ENCODE peak calls at places on chromosomes 16 and 17, in nine cellular contexts. One of them, this sample, is unnamed.

GRCh38 chr16:76768316-76768715 is 422.7 kb upstream of the MON1B start:
- DNase-seq in transverse colon: no peak
- DNase-seq in mucosa of descending colon: no peak
- DNase-seq in sigmoid colon: no peak
- DNase-seq in ascending aorta: no peak
- DNase-seq in adrenal gland: no peak
- DNase-seq in breast epithelium: no peak
- DNase-seq in fibroblast of the aortic adventitia: no peak
- DNase-seq in GM12864: no peak
- DNase-seq in this sample: no peak

GRCh38 chr16:23835390-23836077 is at the start of gene PRKCB:
- DNase-seq in adrenal gland: peak
- DNase-seq in fibroblast of the aortic adventitia: peak
- DNase-seq in ascending aorta: peak
- DNase-seq in mucosa of descending colon: peak
- DNase-seq in breast epithelium: peak
- DNase-seq in transverse colon: peak
- DNase-seq in GM12864: no peak
- DNase-seq in sigmoid colon: peak
- DNase-seq in this sample: no peak

GRCh38 chr16:4894276-4895150 is 42.4 kb downstream of the PPL start:
- DNase-seq in GM12864: no peak
- DNase-seq in breast epithelium: no peak
- DNase-seq in ascending aorta: no peak
- DNase-seq in sigmoid colon: no peak
- DNase-seq in adrenal gland: no peak
- DNase-seq in fibroblast of the aortic adventitia: no peak
- DNase-seq in transverse colon: no peak
- DNase-seq in mucosa of descending colon: no peak
- DNase-seq in this sample: no peak

GRCh38 chr17:82449136-82449882 is 1.2 kb downstream of the CYBC1 start:
- DNase-seq in ascending aorta: peak
- DNase-seq in breast epithelium: no peak
- DNase-seq in adrenal gland: no peak
- DNase-seq in mucosa of descending colon: peak
- DNase-seq in transverse colon: peak
- DNase-seq in sigmoid colon: no peak
- DNase-seq in GM12864: peak
- DNase-seq in fibroblast of the aortic adventitia: no peak
- DNase-seq in this sample: no peak

GRCh38 chr17:47945529-47946508 is 4.4 kb downstream of the PNPO start:
- DNase-seq in breast epithelium: no peak
- DNase-seq in transverse colon: no peak
- DNase-seq in sigmoid colon: no peak
- DNase-seq in mucosa of descending colon: no peak
- DNase-seq in GM12864: no peak
- DNase-seq in adrenal gland: peak
- DNase-seq in ascending aorta: no peak
- DNase-seq in fibroblast of the aortic adventitia: no peak
- DNase-seq in this sample: no peak

GRCh38 chr17:6580628-6581027 is 24.3 kb upstream of the PITPNM3 start:
- DNase-seq in ascending aorta: no peak
- DNase-seq in mucosa of descending colon: no peak
- DNase-seq in breast epithelium: no peak
- DNase-seq in transverse colon: no peak
- DNase-seq in GM12864: no peak
- DNase-seq in fibroblast of the aortic adventitia: no peak
- DNase-seq in sigmoid colon: no peak
- DNase-seq in adrenal gland: no peak
- DNase-seq in this sample: no peak

GRCh38 chr17:19003966-19004600 is 481 bp downstream of the FAM83G start:
- DNase-seq in fibroblast of the aortic adventitia: peak
- DNase-seq in transverse colon: peak
- DNase-seq in mucosa of descending colon: peak
- DNase-seq in GM12864: no peak
- DNase-seq in ascending aorta: no peak
- DNase-seq in breast epithelium: no peak
- DNase-seq in sigmoid colon: no peak
- DNase-seq in adrenal gland: peak
- DNase-seq in this sample: no peak

GRCh38 chr16:86806838-86807351 is 228.5 kb downstream of the FOXL1 start:
- DNase-seq in GM12864: no peak
- DNase-seq in adrenal gland: no peak
- DNase-seq in ascending aorta: no peak
- DNase-seq in fibroblast of the aortic adventitia: no peak
- DNase-seq in breast epithelium: no peak
- DNase-seq in sigmoid colon: peak
- DNase-seq in transverse colon: no peak
- DNase-seq in mucosa of descending colon: no peak
- DNase-seq in this sample: no peak

GRCh38 chr16:31221357-31222160 is 4.6 kb upstream of the PYDC1 start:
- DNase-seq in fibroblast of the aortic adventitia: no peak
- DNase-seq in mucosa of descending colon: no peak
- DNase-seq in adrenal gland: no peak
- DNase-seq in sigmoid colon: no peak
- DNase-seq in breast epithelium: no peak
- DNase-seq in transverse colon: no peak
- DNase-seq in ascending aorta: no peak
- DNase-seq in GM12864: no peak
- DNase-seq in this sample: no peak

GRCh38 chr17:82047379-82047778 is 4.2 kb downstream of the RFNG start:
- DNase-seq in sigmoid colon: no peak
- DNase-seq in GM12864: no peak
- DNase-seq in breast epithelium: no peak
- DNase-seq in ascending aorta: no peak
- DNase-seq in transverse colon: no peak
- DNase-seq in fibroblast of the aortic adventitia: no peak
- DNase-seq in adrenal gland: no peak
- DNase-seq in mucosa of descending colon: no peak
- DNase-seq in this sample: no peak

GRCh38 chr17:75315541-75316243 is 26.5 kb upstream of the SLC25A19 start:
- DNase-seq in mucosa of descending colon: no peak
- DNase-seq in ascending aorta: no peak
- DNase-seq in breast epithelium: no peak
- DNase-seq in transverse colon: no peak
- DNase-seq in GM12864: no peak
- DNase-seq in fibroblast of the aortic adventitia: peak
- DNase-seq in adrenal gland: peak
- DNase-seq in sigmoid colon: no peak
- DNase-seq in this sample: no peak

GRCh38 chr16:80158766-80159165 is 382.0 kb upstream of the DYNLRB2 start:
- DNase-seq in sigmoid colon: no peak
- DNase-seq in breast epithelium: no peak
- DNase-seq in transverse colon: no peak
- DNase-seq in fibroblast of the aortic adventitia: peak
- DNase-seq in adrenal gland: no peak
- DNase-seq in ascending aorta: no peak
- DNase-seq in GM12864: no peak
- DNase-seq in mucosa of descending colon: no peak
- DNase-seq in this sample: no peak

GRCh38 chr17:51487947-51488346 is 227.6 kb downstream of the UTP18 start:
- DNase-seq in ascending aorta: no peak
- DNase-seq in sigmoid colon: no peak
- DNase-seq in fibroblast of the aortic adventitia: no peak
- DNase-seq in mucosa of descending colon: no peak
- DNase-seq in transverse colon: no peak
- DNase-seq in adrenal gland: no peak
- DNase-seq in GM12864: no peak
- DNase-seq in breast epithelium: no peak
- DNase-seq in this sample: no peak

GRCh38 chr17:55601874-55602364 is 90.7 kb upstream of the SMIM36 start:
- DNase-seq in mucosa of descending colon: no peak
- DNase-seq in ascending aorta: no peak
- DNase-seq in GM12864: no peak
- DNase-seq in transverse colon: no peak
- DNase-seq in adrenal gland: no peak
- DNase-seq in sigmoid colon: no peak
- DNase-seq in breast epithelium: no peak
- DNase-seq in fibroblast of the aortic adventitia: peak
- DNase-seq in this sample: no peak

GRCh38 chr17:30323262-30323894 is 10.5 kb downstream of the TMIGD1 start:
- DNase-seq in breast epithelium: no peak
- DNase-seq in transverse colon: peak
- DNase-seq in sigmoid colon: no peak
- DNase-seq in fibroblast of the aortic adventitia: no peak
- DNase-seq in ascending aorta: no peak
- DNase-seq in mucosa of descending colon: no peak
- DNase-seq in adrenal gland: no peak
- DNase-seq in GM12864: no peak
- DNase-seq in this sample: no peak

GRCh38 chr17:31580331-31581021 is 189.0 kb downstream of the RAB11FIP4 start:
- DNase-seq in adrenal gland: peak
- DNase-seq in breast epithelium: peak
- DNase-seq in mucosa of descending colon: peak
- DNase-seq in fibroblast of the aortic adventitia: peak
- DNase-seq in transverse colon: no peak
- DNase-seq in sigmoid colon: no peak
- DNase-seq in ascending aorta: peak
- DNase-seq in GM12864: no peak
- DNase-seq in this sample: no peak

GRCh38 chr17:17423656-17424055 is 53.1 kb upstream of the MED9 start:
- DNase-seq in adrenal gland: no peak
- DNase-seq in ascending aorta: no peak
- DNase-seq in transverse colon: no peak
- DNase-seq in fibroblast of the aortic adventitia: no peak
- DNase-seq in mucosa of descending colon: no peak
- DNase-seq in sigmoid colon: no peak
- DNase-seq in GM12864: no peak
- DNase-seq in breast epithelium: no peak
- DNase-seq in this sample: no peak

GRCh38 chr16:53053967-53054669 is 673 bp upstream of the CHD9 start:
- DNase-seq in transverse colon: peak
- DNase-seq in fibroblast of the aortic adventitia: peak
- DNase-seq in breast epithelium: peak
- DNase-seq in ascending aorta: no peak
- DNase-seq in sigmoid colon: peak
- DNase-seq in mucosa of descending colon: peak
- DNase-seq in adrenal gland: peak
- DNase-seq in GM12864: no peak
- DNase-seq in this sample: no peak

GRCh38 chr17:77929871-77930436 is 28.5 kb upstream of the TNRC6C start:
- DNase-seq in sigmoid colon: peak
- DNase-seq in transverse colon: no peak
- DNase-seq in ascending aorta: no peak
- DNase-seq in GM12864: no peak
- DNase-seq in breast epithelium: no peak
- DNase-seq in mucosa of descending colon: no peak
- DNase-seq in adrenal gland: no peak
- DNase-seq in fibroblast of the aortic adventitia: no peak
- DNase-seq in this sample: no peak

GRCh38 chr16:65684230-65684629 is 562.4 kb upstream of the CDH11 start:
- DNase-seq in transverse colon: no peak
- DNase-seq in mucosa of descending colon: no peak
- DNase-seq in GM12864: no peak
- DNase-seq in breast epithelium: no peak
- DNase-seq in ascending aorta: no peak
- DNase-seq in adrenal gland: no peak
- DNase-seq in sigmoid colon: no peak
- DNase-seq in fibroblast of the aortic adventitia: no peak
- DNase-seq in this sample: no peak
- TF ChIP-seq CTCF in transverse colon: no peak
- TF ChIP-seq CTCF in mucosa of descending colon: no peak
- TF ChIP-seq CTCF in GM12864: peak
- TF ChIP-seq CTCF in breast epithelium: no peak
- TF ChIP-seq CTCF in ascending aorta: no peak
- TF ChIP-seq CTCF in adrenal gland: no peak
- TF ChIP-seq CTCF in sigmoid colon: no peak
- TF ChIP-seq CTCF in fibroblast of the aortic adventitia: peak
- TF ChIP-seq CTCF in this sample: peak

GRCh38 chr16:28553776-28554633 is at the start of gene SGF29:
- DNase-seq in transverse colon: peak
- DNase-seq in mucosa of descending colon: peak
- DNase-seq in fibroblast of the aortic adventitia: peak
- DNase-seq in sigmoid colon: peak
- DNase-seq in adrenal gland: peak
- DNase-seq in GM12864: peak
- DNase-seq in breast epithelium: peak
- DNase-seq in ascending aorta: peak
- DNase-seq in this sample: peak
- TF ChIP-seq CTCF in transverse colon: peak
- TF ChIP-seq CTCF in mucosa of descending colon: peak
- TF ChIP-seq CTCF in fibroblast of the aortic adventitia: peak
- TF ChIP-seq CTCF in sigmoid colon: no peak
- TF ChIP-seq CTCF in adrenal gland: no peak
- TF ChIP-seq CTCF in GM12864: peak
- TF ChIP-seq CTCF in breast epithelium: no peak
- TF ChIP-seq CTCF in ascending aorta: peak
- TF ChIP-seq CTCF in this sample: peak

DNA sequence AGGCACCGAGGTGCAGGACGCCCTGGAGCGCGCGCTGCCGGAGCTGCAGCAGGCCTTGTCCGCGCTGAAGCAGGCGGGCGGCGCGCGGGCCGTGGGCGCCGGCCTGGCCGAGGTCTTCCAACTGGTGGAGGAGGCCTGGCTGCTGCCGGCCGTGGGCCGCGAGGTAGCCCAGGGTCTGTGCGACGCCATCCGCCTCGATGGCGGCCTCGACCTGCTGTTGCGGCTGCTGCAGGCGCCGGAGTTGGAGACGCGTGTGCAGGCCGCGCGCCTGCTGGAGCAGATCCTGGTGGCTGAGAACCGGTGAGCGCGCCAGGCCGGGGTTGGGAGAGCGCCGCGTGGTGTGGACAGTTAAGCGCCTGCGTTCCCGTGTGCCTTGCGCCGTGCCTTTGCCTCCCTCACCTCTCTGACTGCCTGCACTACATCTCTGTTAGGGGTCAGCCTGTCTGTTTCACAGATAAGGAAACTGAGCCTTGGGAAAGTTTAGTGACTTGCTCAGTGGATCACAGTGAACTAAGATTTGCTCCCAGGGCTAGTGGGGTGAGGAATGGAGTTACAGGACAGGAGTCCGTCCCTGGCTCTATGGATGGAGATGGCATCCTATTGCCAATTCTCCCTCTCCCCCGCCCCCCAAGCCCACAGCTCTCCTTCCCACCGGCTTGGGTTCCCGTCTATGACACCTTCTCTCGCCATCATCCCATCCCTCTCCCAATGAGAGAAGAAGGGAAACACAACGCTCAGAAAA is 880 bp downstream of the SARM1 start:
- DNase-seq in GM12864: no peak
- DNase-seq in breast epithelium: no peak
- DNase-seq in sigmoid colon: no peak
- DNase-seq in ascending aorta: no peak
- DNase-seq in transverse colon: no peak
- DNase-seq in adrenal gland: peak
- DNase-seq in fibroblast of the aortic adventitia: peak
- DNase-seq in mucosa of descending colon: peak
- DNase-seq in this sample: peak
- TF ChIP-seq CTCF in GM12864: no peak
- TF ChIP-seq CTCF in breast epithelium: no peak
- TF ChIP-seq CTCF in sigmoid colon: no peak
- TF ChIP-seq CTCF in ascending aorta: no peak
- TF ChIP-seq CTCF in transverse colon: no peak
- TF ChIP-seq CTCF in adrenal gland: no peak
- TF ChIP-seq CTCF in fibroblast of the aortic adventitia: no peak
- TF ChIP-seq CTCF in mucosa of descending colon: no peak
- TF ChIP-seq CTCF in this sample: no peak

DNA sequence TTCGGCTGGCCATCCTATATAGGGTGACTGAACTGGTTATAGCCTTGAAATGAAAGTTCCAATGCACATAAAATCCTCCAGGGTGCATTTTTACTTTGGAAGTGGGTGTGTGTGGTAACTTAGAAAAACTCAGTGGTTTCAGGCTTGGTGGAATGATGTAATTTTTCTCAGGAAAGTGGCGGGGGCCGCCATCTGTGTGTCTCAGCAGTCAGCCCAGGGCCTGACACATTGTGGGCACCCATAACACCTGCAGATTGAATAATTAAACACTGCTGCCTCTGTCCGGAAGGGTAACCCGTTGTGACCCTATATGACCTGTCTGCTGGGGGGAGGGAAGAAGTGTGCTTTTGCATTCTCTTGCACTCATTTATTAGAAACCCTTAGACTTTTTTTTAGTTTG is 2.2 kb upstream of the PDP2 start:
- DNase-seq in GM12864: no peak
- DNase-seq in fibroblast of the aortic adventitia: no peak
- DNase-seq in breast epithelium: no peak
- DNase-seq in transverse colon: no peak
- DNase-seq in sigmoid colon: no peak
- DNase-seq in mucosa of descending colon: no peak
- DNase-seq in ascending aorta: no peak
- DNase-seq in adrenal gland: no peak
- DNase-seq in this sample: no peak
- TF ChIP-seq CTCF in GM12864: no peak
- TF ChIP-seq CTCF in fibroblast of the aortic adventitia: no peak
- TF ChIP-seq CTCF in breast epithelium: no peak
- TF ChIP-seq CTCF in transverse colon: no peak
- TF ChIP-seq CTCF in sigmoid colon: no peak
- TF ChIP-seq CTCF in mucosa of descending colon: no peak
- TF ChIP-seq CTCF in ascending aorta: no peak
- TF ChIP-seq CTCF in adrenal gland: no peak
- TF ChIP-seq CTCF in this sample: no peak